ENCODE peak calls at places on chromosomes 12 and 14, in ten cellular contexts. One of them, this sample, is unnamed.

GRCh38 chr14:34604990-34605389 is 25.0 kb downstream of the SNX6 start:
- DNase-seq in H4: no peak
- DNase-seq in astrocyte of the spinal cord: peak
- DNase-seq in GM20000: no peak
- DNase-seq in T-helper 1 cell: no peak
- DNase-seq in AG08395: no peak
- DNase-seq in NCI-H2029: no peak
- DNase-seq in NB4: no peak
- DNase-seq in psoas muscle: no peak
- DNase-seq in EH: peak
- DNase-seq in this sample: no peak

GRCh38 chr14:77100961-77101360 is 2.9 kb downstream of the CIPC start:
- DNase-seq in H4: no peak
- DNase-seq in astrocyte of the spinal cord: no peak
- DNase-seq in GM20000: no peak
- DNase-seq in T-helper 1 cell: no peak
- DNase-seq in AG08395: no peak
- DNase-seq in NCI-H2029: no peak
- DNase-seq in NB4: no peak
- DNase-seq in psoas muscle: no peak
- DNase-seq in EH: peak
- DNase-seq in this sample: no peak

GRCh38 chr14:76829650-76830421 is 3.6 kb downstream of the LRRC74A start:
- DNase-seq in H4: no peak
- DNase-seq in astrocyte of the spinal cord: no peak
- DNase-seq in GM20000: no peak
- DNase-seq in T-helper 1 cell: no peak
- DNase-seq in AG08395: no peak
- DNase-seq in NCI-H2029: peak
- DNase-seq in NB4: no peak
- DNase-seq in psoas muscle: peak
- DNase-seq in EH: no peak
- DNase-seq in this sample: no peak

GRCh38 chr14:50462111-50462510 is 65.4 kb upstream of the CDKL1 start:
- DNase-seq in H4: no peak
- DNase-seq in astrocyte of the spinal cord: no peak
- DNase-seq in GM20000: no peak
- DNase-seq in T-helper 1 cell: no peak
- DNase-seq in AG08395: no peak
- DNase-seq in NCI-H2029: no peak
- DNase-seq in NB4: no peak
- DNase-seq in psoas muscle: no peak
- DNase-seq in EH: no peak
- DNase-seq in this sample: no peak

GRCh38 chr12:113049976-113050742 is 6.4 kb upstream of the DTX1 start:
- DNase-seq in H4: peak
- DNase-seq in astrocyte of the spinal cord: no peak
- DNase-seq in GM20000: peak
- DNase-seq in T-helper 1 cell: no peak
- DNase-seq in AG08395: no peak
- DNase-seq in NCI-H2029: no peak
- DNase-seq in NB4: peak
- DNase-seq in psoas muscle: no peak
- DNase-seq in EH: peak
- DNase-seq in this sample: peak

GRCh38 chr12:6942331-6942665 is 1.3 kb upstream of the RNU7-1 start:
- DNase-seq in H4: no peak
- DNase-seq in astrocyte of the spinal cord: peak
- DNase-seq in GM20000: no peak
- DNase-seq in T-helper 1 cell: no peak
- DNase-seq in AG08395: no peak
- DNase-seq in NCI-H2029: no peak
- DNase-seq in NB4: no peak
- DNase-seq in psoas muscle: peak
- DNase-seq in EH: no peak
- DNase-seq in this sample: no peak

GRCh38 chr12:76888775-76889174 is 10.0 kb upstream of the CSRP2 start:
- DNase-seq in H4: no peak
- DNase-seq in astrocyte of the spinal cord: no peak
- DNase-seq in GM20000: no peak
- DNase-seq in T-helper 1 cell: no peak
- DNase-seq in AG08395: no peak
- DNase-seq in NCI-H2029: no peak
- DNase-seq in NB4: no peak
- DNase-seq in psoas muscle: no peak
- DNase-seq in EH: no peak
- DNase-seq in this sample: no peak

GRCh38 chr14:100317897-100318808 is 5.0 kb upstream of the SLC25A47 start:
- DNase-seq in H4: no peak
- DNase-seq in astrocyte of the spinal cord: peak
- DNase-seq in GM20000: peak
- DNase-seq in T-helper 1 cell: peak
- DNase-seq in AG08395: peak
- DNase-seq in NCI-H2029: no peak
- DNase-seq in NB4: peak
- DNase-seq in psoas muscle: peak
- DNase-seq in EH: peak
- DNase-seq in this sample: peak

GRCh38 chr14:24355009-24355408 is 13.0 kb upstream of the NFATC4 start:
- DNase-seq in H4: no peak
- DNase-seq in astrocyte of the spinal cord: no peak
- DNase-seq in GM20000: no peak
- DNase-seq in T-helper 1 cell: no peak
- DNase-seq in AG08395: no peak
- DNase-seq in NCI-H2029: no peak
- DNase-seq in NB4: no peak
- DNase-seq in psoas muscle: no peak
- DNase-seq in EH: no peak
- DNase-seq in this sample: no peak

GRCh38 chr14:72810201-72810600 is 83.7 kb downstream of the DPF3 start:
- DNase-seq in H4: no peak
- DNase-seq in astrocyte of the spinal cord: no peak
- DNase-seq in GM20000: no peak
- DNase-seq in T-helper 1 cell: no peak
- DNase-seq in AG08395: no peak
- DNase-seq in NCI-H2029: no peak
- DNase-seq in NB4: no peak
- DNase-seq in psoas muscle: no peak
- DNase-seq in EH: no peak
- DNase-seq in this sample: no peak

GRCh38 chr14:22226381-22226780 is 362.6 kb downstream of the DAD1 start:
- DNase-seq in H4: no peak
- DNase-seq in astrocyte of the spinal cord: no peak
- DNase-seq in GM20000: peak
- DNase-seq in T-helper 1 cell: no peak
- DNase-seq in AG08395: no peak
- DNase-seq in NCI-H2029: no peak
- DNase-seq in NB4: peak
- DNase-seq in psoas muscle: no peak
- DNase-seq in EH: peak
- DNase-seq in this sample: no peak

This sample was measured in ecto neural progenitor cell.